ENCODE peak calls at places on chromosome 5, in four cellular contexts. K is A549; F is stimulated activated CD8-positive, alpha-beta memory T cell treated with anti-CD3 and anti-CD28 coated beads, Interleukin-12 subunit alpha, Interleukin-12 subunit beta, amount 100 ng/mL, for 4 hours; Y is activated gamma-delta T cell treated with Interleukin-2 at 50 U/mL for 16 hours. V is an unnamed sample.

GRCh38 chr5:79093762-79094161 is 17.8 kb upstream of the BHMT start:
- DNase-seq in Y (no peak), K (no peak), F (no peak), V (no peak)

GRCh38 chr5:120150770-120151169 is 313.3 kb upstream of the PRR16 start:
- DNase-seq in F (no peak), K (no peak), Y (no peak), V (no peak)

GRCh38 chr5:63961125-63961597 is 1.1 kb downstream of the HTR1A start:
- DNase-seq in Y (no peak), K (no peak), F (no peak), V (no peak)

GRCh38 chr5:147809830-147810666 is 21.4 kb downstream of the SPINK1 start:
- DNase-seq in K (no peak), F (no peak), Y (no peak), V (no peak)

GRCh38 chr5:94776167-94776566 is 157.7 kb downstream of the SLF1 start:
- DNase-seq in Y (no peak), K (no peak), F (no peak), V (no peak)

GRCh38 chr5:10091701-10092100 is 158.0 kb downstream of the ATPSCKMT start:
- DNase-seq in Y (no peak), K (no peak), F (no peak), V (no peak)

GRCh38 chr5:76983468-76983867 is 30.6 kb downstream of the CRHBP start:
- DNase-seq in Y (no peak), F (no peak), K (no peak), V (no peak)

GRCh38 chr5:93359296-93359957 is 221.6 kb downstream of the NR2F1-AS1 start:
- DNase-seq in K (no peak), F (no peak), Y (no peak), V (no peak)

GRCh38 chr5:72661405-72661804 is 154.2 kb upstream of the ZNF366 start:
- DNase-seq in F (no peak), K (no peak), Y (no peak), V (no peak)

GRCh38 chr5:129906177-129906887 is 2.1 kb downstream of the CHSY3 start:
- DNase-seq in K (no peak), Y (no peak), F (no peak), V (no peak)

GRCh38 chr5:76372320-76373054 is 30.6 kb upstream of the IQGAP2 start:
- DNase-seq in K (peak), Y (no peak), F (no peak), V (no peak)

GRCh38 chr5:109589983-109590382 is 99.7 kb upstream of the MAN2A1 start:
- DNase-seq in Y (no peak), F (no peak), K (no peak), V (no peak)

GRCh38 chr5:126808619-126809018 is 31.7 kb downstream of the LMNB1 start:
- DNase-seq in K (peak), Y (no peak), F (no peak), V (no peak)

GRCh38 chr5:113179156-113179555 is 202.6 kb downstream of the DCP2 start:
- DNase-seq in K (no peak), Y (no peak), F (no peak), V (no peak)

GRCh38 chr5:108898257-108898656 is 150.6 kb downstream of the FER start:
- DNase-seq in K (no peak), Y (no peak), F (no peak), V (no peak)

GRCh38 chr5:14685757-14686156 is 21.2 kb downstream of the OTULIN start:
- DNase-seq in Y (peak), K (peak), F (no peak), V (no peak)

GRCh38 chr5:2207966-2208544 is 325.3 kb upstream of the IRX4 start:
- DNase-seq in Y (no peak), K (peak), F (no peak), V (no peak)

GRCh38 chr5:2024986-2025721 is 142.4 kb upstream of the IRX4 start:
- DNase-seq in F (no peak), Y (no peak), K (no peak), V (no peak)

GRCh38 chr5:154757647-154758406 is 2.6 kb downstream of the LARP1 start:
- DNase-seq in F (peak), Y (peak), K (no peak), V (no peak)

GRCh38 chr5:179191506-179192184 is 131.5 kb downstream of the ZNF354C start:
- DNase-seq in K (no peak), Y (no peak), F (no peak), V (no peak)

GRCh38 chr5:170846416-170846815 is 15.4 kb upstream of the RANBP17 start:
- DNase-seq in F (no peak), K (no peak), Y (no peak), V (no peak)

GRCh38 chr5:110817437-110817836 is 78.6 kb downstream of the SLC25A46 start:
- DNase-seq in Y (no peak), F (no peak), K (no peak), V (no peak)

GRCh38 chr5:54211912-54212311 is 98.5 kb downstream of the ARL15 start:
- DNase-seq in F (no peak), K (no peak), Y (no peak), V (no peak)

GRCh38 chr5:32029291-32029690 is 144.8 kb downstream of the GOLPH3 start:
- DNase-seq in K (no peak), F (no peak), Y (no peak), V (no peak)

GRCh38 chr5:101390317-101390908 is 487.3 kb upstream of the ST8SIA4 start:
- DNase-seq in Y (no peak), F (no peak), K (no peak), V (no peak)

GRCh38 chr5:120255214-120255613 is 208.9 kb upstream of the PRR16 start:
- DNase-seq in F (no peak), K (no peak), Y (no peak), V (no peak)

GRCh38 chr5:149128023-149128875 is 13.0 kb upstream of the ABLIM3 start:
- DNase-seq in F (no peak), Y (no peak), K (peak), V (no peak)

GRCh38 chr5:162209005-162209605 is 141.5 kb downstream of the GABRG2 start:
- DNase-seq in F (no peak), K (no peak), Y (no peak), V (peak)

GRCh38 chr5:72693001-72693442 is 123.4 kb upstream of the TNPO1 start:
- DNase-seq in Y (no peak), K (no peak), F (no peak), V (no peak)

GRCh38 chr5:150114773-150115408 is 28.5 kb upstream of the CSF1R start:
- DNase-seq in Y (no peak), K (no peak), F (no peak), V (no peak)

GRCh38 chr5:156121834-156122386 is 205.1 kb upstream of the SGCD start:
- DNase-seq in Y (no peak), K (no peak), F (no peak), V (no peak)

GRCh38 chr5:40628428-40628827 is 51.3 kb upstream of the PTGER4 start:
- DNase-seq in K (no peak), F (no peak), Y (no peak), V (no peak)

GRCh38 chr5:177234761-177235315 is 68.7 kb downstream of the RAB24 start:
- DNase-seq in F (no peak), K (no peak), Y (no peak), V (no peak)

GRCh38 chr5:2780421-2781171 is 29.1 kb upstream of the IRX2 start:
- DNase-seq in Y (no peak), F (no peak), K (no peak), V (no peak)